ENCODE peak calls at places on chromosomes 11 and 22, in four cellular contexts. One of them, this sample, is unnamed. For H3K79me2, the result is how much of the 10 kb centered on the place peaks cover.

GRCh38 chr11:64340671-64341335 is 799 bp downstream of the CCDC88B start:
- DNase-seq in H1: no peak
- DNase-seq in OCI-LY7: peak
- DNase-seq in fibroblast of lung: no peak
- DNase-seq in this sample: peak

GRCh38 chr11:16322190-16322589 is 34.2 kb downstream of the SOX6 start:
- DNase-seq in H1: no peak
- DNase-seq in OCI-LY7: no peak
- DNase-seq in fibroblast of lung: no peak
- DNase-seq in this sample: no peak

GRCh38 chr11:95991101-95991500 is 67.2 kb upstream of the MTMR2 start:
- DNase-seq in H1: no peak
- DNase-seq in OCI-LY7: no peak
- DNase-seq in fibroblast of lung: no peak
- DNase-seq in this sample: peak

GRCh38 chr11:130612291-130612802 is 163.9 kb downstream of the ADAMTS15 start:
- DNase-seq in H1: no peak
- DNase-seq in OCI-LY7: no peak
- DNase-seq in fibroblast of lung: peak
- DNase-seq in this sample: peak

GRCh38 chr22:21837184-21837979 is 30.1 kb downstream of the MAPK1 start:
- DNase-seq in H1: peak
- DNase-seq in OCI-LY7: no peak
- DNase-seq in fibroblast of lung: peak
- DNase-seq in this sample: peak

GRCh38 chr11:44097821-44098220 is 2.3 kb downstream of the EXT2 start:
- DNase-seq in H1: no peak
- DNase-seq in OCI-LY7: no peak
- DNase-seq in fibroblast of lung: no peak
- DNase-seq in this sample: peak

GRCh38 chr11:75406338-75406777 is 7.0 kb downstream of the RPS3 start:
- DNase-seq in H1: no peak
- DNase-seq in OCI-LY7: no peak
- DNase-seq in fibroblast of lung: peak
- DNase-seq in this sample: peak

GRCh38 chr22:40808018-40808841 is 10.9 kb downstream of the SLC25A17 start:
- DNase-seq in H1: no peak
- DNase-seq in OCI-LY7: no peak
- DNase-seq in fibroblast of lung: peak
- DNase-seq in this sample: no peak

GRCh38 chr11:114034956-114035355 is 24.6 kb upstream of the ZBTB16 start:
- DNase-seq in H1: no peak
- DNase-seq in OCI-LY7: no peak
- DNase-seq in fibroblast of lung: no peak
- DNase-seq in this sample: no peak

GRCh38 chr11:132770802-132771545 is 761.3 kb downstream of the OPCML start:
- DNase-seq in H1: no peak
- DNase-seq in OCI-LY7: no peak
- DNase-seq in fibroblast of lung: peak
- DNase-seq in this sample: no peak

GRCh38 chr11:121711900-121712424 is 259.2 kb upstream of the SORL1-AS1 start:
- DNase-seq in H1: no peak
- DNase-seq in OCI-LY7: no peak
- DNase-seq in fibroblast of lung: no peak
- DNase-seq in this sample: peak

GRCh38 chr11:121467965-121468364 is 15.2 kb upstream of the SORL1-AS1 start:
- DNase-seq in H1: no peak
- DNase-seq in OCI-LY7: no peak
- DNase-seq in fibroblast of lung: no peak
- DNase-seq in this sample: peak

GRCh38 chr11:130536106-130537040 is 87.9 kb downstream of the ADAMTS15 start:
- DNase-seq in H1: no peak
- DNase-seq in OCI-LY7: no peak
- DNase-seq in fibroblast of lung: no peak
- DNase-seq in this sample: peak

GRCh38 chr11:69106124-69106811 is 49.5 kb upstream of the SMIM38 start:
- DNase-seq in H1: no peak
- DNase-seq in OCI-LY7: no peak
- DNase-seq in fibroblast of lung: no peak
- DNase-seq in this sample: no peak

GRCh38 chr22:42284643-42285181 is 14.3 kb upstream of the TCF20 start:
- DNase-seq in H1: no peak
- DNase-seq in OCI-LY7: no peak
- DNase-seq in fibroblast of lung: no peak
- DNase-seq in this sample: no peak

GRCh38 chr11:112369916-112370315 is 109.3 kb upstream of the PLET1 start:
- DNase-seq in H1: no peak
- DNase-seq in OCI-LY7: no peak
- DNase-seq in fibroblast of lung: no peak
- DNase-seq in this sample: no peak

DNA sequence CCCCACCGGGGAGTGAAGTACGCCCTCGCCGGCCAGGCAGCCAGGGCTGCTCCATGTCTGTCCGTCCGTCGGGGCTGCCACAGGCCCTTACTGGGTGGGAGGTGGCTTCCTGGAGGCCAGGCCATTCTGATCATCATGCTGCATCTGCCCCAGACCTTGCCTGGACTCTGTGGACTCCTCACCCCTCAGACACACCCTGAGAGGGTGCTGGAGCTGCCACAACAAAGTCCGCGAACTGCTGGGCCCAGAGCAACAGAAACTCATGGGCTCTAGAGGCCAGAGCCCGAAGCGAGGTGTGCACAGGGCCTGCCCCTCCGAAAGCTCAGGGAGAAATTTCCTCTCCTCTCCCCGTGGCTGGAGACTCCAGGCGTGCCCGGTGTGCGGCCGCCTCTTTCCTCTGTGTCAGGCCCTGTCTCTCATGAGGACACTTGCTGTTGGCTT is 124.2 kb downstream of the KCNQ1OT1 start:
- DNase-seq in H1: no peak
- DNase-seq in OCI-LY7: no peak
- DNase-seq in fibroblast of lung: no peak
- DNase-seq in this sample: no peak
- H3K27ac ChIP-seq in H1: no peak
- H3K27ac ChIP-seq in OCI-LY7: no peak
- H3K27ac ChIP-seq in fibroblast of lung: no peak
- H3K27ac ChIP-seq in this sample: no peak

DNA sequence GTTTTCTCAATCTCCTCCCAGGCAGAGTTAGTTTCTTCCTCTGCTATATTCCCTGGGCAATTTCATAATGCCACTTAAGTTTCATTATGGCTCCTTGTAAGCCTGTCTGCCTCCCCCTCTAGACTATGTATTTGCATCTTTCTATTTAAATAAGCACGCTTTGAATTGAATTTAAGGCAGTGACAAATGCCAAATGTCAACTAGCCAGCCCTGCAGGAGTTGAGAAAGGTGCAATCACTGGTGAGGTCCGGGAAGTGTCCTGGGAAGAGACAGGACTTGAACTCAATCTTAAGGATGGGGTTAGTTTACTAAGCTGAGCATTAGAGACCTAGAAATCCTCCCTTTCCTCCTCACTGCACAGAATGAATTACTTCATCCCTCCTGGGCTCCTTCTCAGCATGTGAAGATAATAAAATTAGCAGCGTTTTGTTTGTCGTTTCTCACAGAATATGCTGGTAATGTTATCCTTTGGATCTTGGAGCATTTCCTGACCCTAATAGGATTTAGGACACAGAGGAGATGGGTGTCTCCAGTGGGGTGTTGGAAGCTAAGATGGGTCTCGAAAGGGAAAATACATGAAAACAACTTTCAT is 1.6 kb downstream of the TCP11L1 start:
- DNase-seq in H1: no peak
- DNase-seq in OCI-LY7: peak
- DNase-seq in fibroblast of lung: no peak
- DNase-seq in this sample: no peak
- H3K4me3 ChIP-seq in H1: peak
- H3K4me3 ChIP-seq in OCI-LY7: peak
- H3K4me3 ChIP-seq in fibroblast of lung: peak
- H3K4me3 ChIP-seq in this sample: peak

DNA sequence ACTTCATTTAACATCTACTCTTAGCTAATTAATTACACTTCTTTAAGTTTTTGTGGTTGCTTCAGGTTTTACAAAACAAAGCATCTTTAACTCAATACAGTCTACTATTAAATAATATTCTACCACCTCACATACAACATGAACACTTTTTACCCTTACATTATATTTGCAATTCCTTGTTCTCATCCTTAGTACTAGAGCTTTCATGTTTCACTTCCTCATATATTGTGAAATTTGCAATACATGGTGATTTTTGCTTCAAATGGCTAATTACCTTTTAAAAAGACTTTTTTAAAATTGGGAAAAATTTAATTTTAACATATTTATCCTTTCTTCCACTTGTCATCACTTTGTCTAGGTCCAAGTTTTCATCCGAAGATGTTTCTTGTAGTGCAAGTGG is 37.5 kb downstream of the RSF1 start:
- DNase-seq in H1: no peak
- DNase-seq in OCI-LY7: peak
- DNase-seq in fibroblast of lung: no peak
- DNase-seq in this sample: no peak
- H3K79me2 ChIP-seq in H1: half or more
- H3K79me2 ChIP-seq in OCI-LY7: half or more
- H3K79me2 ChIP-seq in fibroblast of lung: under half
- H3K79me2 ChIP-seq in this sample: half or more

DNA sequence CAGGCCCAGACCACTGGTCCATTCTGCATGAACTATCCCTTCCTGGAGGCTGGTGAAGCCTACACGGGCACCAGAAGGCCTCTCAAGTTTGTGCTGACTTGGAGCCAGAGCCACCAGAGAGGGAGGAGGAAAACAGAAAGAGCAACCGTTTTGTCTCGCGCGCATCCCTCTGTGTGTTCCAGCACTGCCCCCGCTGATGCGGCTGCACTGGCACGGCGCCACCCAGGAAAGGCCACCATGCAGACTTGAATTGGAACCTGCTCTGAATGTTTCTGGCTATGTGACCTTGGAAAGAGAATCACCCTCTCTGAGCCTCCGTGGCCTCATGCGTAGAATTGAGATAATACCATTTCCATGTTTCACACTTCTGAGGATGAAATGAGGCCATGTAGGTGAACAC is 7.4 kb upstream of the ACRV1 start:
- DNase-seq in H1: no peak
- DNase-seq in OCI-LY7: no peak
- DNase-seq in fibroblast of lung: no peak
- DNase-seq in this sample: no peak
- H3K27ac ChIP-seq in H1: no peak
- H3K27ac ChIP-seq in OCI-LY7: no peak
- H3K27ac ChIP-seq in fibroblast of lung: no peak
- H3K27ac ChIP-seq in this sample: no peak

DNA sequence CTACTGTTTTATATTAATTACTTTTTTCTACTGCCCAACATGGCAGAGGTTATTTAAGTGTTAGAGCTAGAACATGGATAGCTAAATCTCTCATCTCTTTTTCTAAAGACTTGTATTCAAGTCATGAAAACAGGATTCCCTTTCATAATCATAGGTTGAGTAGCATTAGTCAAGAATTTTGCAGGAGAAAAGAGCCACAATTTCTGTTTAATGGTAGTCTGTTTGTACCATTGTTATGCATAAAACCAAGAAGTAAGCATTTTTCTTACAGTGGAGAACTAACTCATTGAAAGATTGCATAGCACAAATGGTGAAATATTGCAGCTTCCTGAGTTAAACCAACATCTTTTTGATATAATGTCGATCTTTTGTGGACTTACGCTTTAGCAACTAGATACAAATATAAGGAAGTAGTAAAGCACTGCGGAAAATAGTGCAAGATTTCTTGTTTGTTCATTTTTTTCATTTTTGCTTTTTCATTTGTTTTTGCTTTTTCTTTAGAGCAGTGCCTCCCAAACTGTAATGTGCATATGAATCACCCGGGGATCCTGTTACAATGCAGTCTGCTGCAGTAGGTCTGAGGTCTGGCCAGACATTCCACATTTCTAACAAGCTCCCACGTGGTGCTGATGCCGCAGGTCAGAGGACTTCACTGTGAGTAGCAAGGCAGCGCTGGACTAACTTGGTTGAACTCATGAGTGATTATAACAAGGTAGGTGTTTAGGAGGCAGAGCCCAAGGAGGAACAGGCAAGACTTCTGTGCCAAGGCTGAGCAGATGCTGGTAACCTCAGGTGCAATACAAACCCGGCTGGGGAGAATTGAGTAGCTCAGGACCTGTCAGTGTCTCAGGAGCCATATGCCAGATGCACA is 4.6 kb downstream of the ETS1 start:
- DNase-seq in H1: peak
- DNase-seq in OCI-LY7: no peak
- DNase-seq in fibroblast of lung: peak
- DNase-seq in this sample: peak
- H3K4me3 ChIP-seq in H1: peak
- H3K4me3 ChIP-seq in OCI-LY7: no peak
- H3K4me3 ChIP-seq in fibroblast of lung: no peak
- H3K4me3 ChIP-seq in this sample: peak

GRCh38 chr22:49101225-49101624 is 726.4 kb downstream of the BRD1 start:
- DNase-seq in H1: no peak
- DNase-seq in OCI-LY7: no peak
- DNase-seq in fibroblast of lung: no peak
- DNase-seq in this sample: no peak
- H3K79me2 ChIP-seq in H1: under half
- H3K79me2 ChIP-seq in OCI-LY7: under half
- H3K79me2 ChIP-seq in fibroblast of lung: under half
- H3K79me2 ChIP-seq in this sample: under half